ENCODE peak calls at places on chromosomes 4 and X, in four cellular contexts. V is CD4-positive, alpha-beta memory T cell; C is effector CD4-positive, alpha-beta T cell; J is GM03348. K is an unnamed sample.

GRCh38 chr4:67236793-67237192 is 308.5 kb downstream of the CENPC start:
- DNase-seq in V (no peak), C (no peak), J (no peak), K (no peak)

GRCh38 chrX:17629011-17629410 is 108.3 kb upstream of the SCML1 start:
- DNase-seq in V (no peak), C (no peak), J (no peak), K (no peak)

GRCh38 chr4:148173397-148174017 is 268.7 kb downstream of the NR3C2 start:
- DNase-seq in V (no peak), C (no peak), J (no peak), K (no peak)

GRCh38 chrX:19625612-19626011 is 110.3 kb upstream of the MAP3K15 start:
- DNase-seq in V (peak), C (no peak), J (no peak), K (no peak)

GRCh38 chr4:147479817-147480216 is 1.1 kb upstream of the EDNRA start:
- DNase-seq in V (no peak), C (no peak), J (peak), K (peak)

GRCh38 chrX:106168107-106168506 is at the start of gene PWWP3B:
- DNase-seq in V (no peak), C (no peak), J (peak), K (no peak)

GRCh38 chrX:30883141-30883540 is 5.9 kb downstream of the TAB3 start:
- DNase-seq in V (no peak), C (no peak), J (no peak), K (no peak)

GRCh38 chr4:27702710-27703431 is 842.2 kb downstream of the STIM2 start:
- DNase-seq in V (no peak), C (no peak), J (peak), K (no peak)